ENCODE peak calls at places on chromosomes 6 and 20, in nine cellular contexts. O, P, F, J, U, N, T, Y and S are unnamed samples.

GRCh38 chr6:4510317-4510716 is 265.9 kb upstream of the CDYL start:
- DNase-seq in O (no peak), P (no peak), F (no peak), J (no peak), U (no peak), N (no peak), T (no peak), Y (no peak), S (no peak)

GRCh38 chr6:16324622-16325225 is 86.3 kb downstream of the GMPR start:
- DNase-seq in O (peak), P (peak), F (no peak), J (no peak), U (no peak), N (no peak), T (peak), Y (no peak), S (no peak)

GRCh38 chr6:108355890-108356289 is 61.0 kb downstream of the AFG1L start:
- DNase-seq in O (no peak), P (no peak), F (no peak), J (no peak), U (no peak), N (no peak), T (no peak), Y (no peak), S (no peak)

GRCh38 chr6:9116026-9116425 is 680.7 kb upstream of the SLC35B3 start:
- DNase-seq in O (peak), P (no peak), F (no peak), J (no peak), U (no peak), N (no peak), T (no peak), Y (no peak), S (no peak)

GRCh38 chr6:45714795-45715507 is 300.7 kb downstream of the CLIC5 start:
- DNase-seq in O (peak), P (peak), F (peak), J (peak), U (peak), N (no peak), T (peak), Y (peak), S (peak)

GRCh38 chr6:135909737-135910387 is 58.4 kb downstream of the PDE7B start:
- DNase-seq in O (no peak), P (peak), F (peak), J (peak), U (peak), N (no peak), T (peak), Y (peak), S (peak)

GRCh38 chr6:37725967-37726366 is 28.3 kb upstream of the MDGA1 start:
- DNase-seq in O (peak), P (no peak), F (peak), J (no peak), U (no peak), N (no peak), T (no peak), Y (no peak), S (no peak)

GRCh38 chr20:14720251-14720650 is 382.8 kb upstream of the FLRT3 start:
- DNase-seq in O (no peak), P (no peak), F (no peak), J (no peak), U (no peak), N (no peak), T (no peak), Y (no peak), S (no peak)

GRCh38 chr6:33927551-33927950 is 123.7 kb upstream of the MLN start:
- DNase-seq in O (peak), P (peak), F (no peak), J (no peak), U (no peak), N (no peak), T (no peak), Y (no peak), S (no peak)

GRCh38 chr6:72720464-72720863 is 98.6 kb downstream of the KCNQ5 start:
- DNase-seq in O (peak), P (peak), F (no peak), J (no peak), U (no peak), N (no peak), T (no peak), Y (no peak), S (no peak)

GRCh38 chr6:119110601-119111548 is 32.4 kb upstream of the FAM184A start:
- DNase-seq in O (peak), P (peak), F (no peak), J (no peak), U (peak), N (no peak), T (peak), Y (peak), S (peak)

GRCh38 chr6:11085758-11086435 is 7.7 kb upstream of the SMIM13 start:
- DNase-seq in O (peak), P (peak), F (no peak), J (no peak), U (no peak), N (no peak), T (no peak), Y (no peak), S (no peak)

GRCh38 chr6:76052314-76052713 is 20.1 kb downstream of the IMPG1 start:
- DNase-seq in O (no peak), P (no peak), F (no peak), J (no peak), U (no peak), N (no peak), T (no peak), Y (no peak), S (no peak)

GRCh38 chr6:111259089-111259831 is 172.0 kb downstream of the SLC16A10 start:
- DNase-seq in O (peak), P (peak), F (peak), J (peak), U (peak), N (peak), T (peak), Y (peak), S (peak)

GRCh38 chr6:157187182-157188093 is 135.9 kb downstream of the TMEM242 start:
- DNase-seq in O (peak), P (no peak), F (no peak), J (no peak), U (no peak), N (no peak), T (no peak), Y (no peak), S (no peak)

GRCh38 chr6:83966539-83966938 is 67.0 kb upstream of the MRAP2 start:
- DNase-seq in O (no peak), P (no peak), F (no peak), J (no peak), U (no peak), N (no peak), T (no peak), Y (no peak), S (no peak)

GRCh38 chr6:20148433-20148832 is 63.8 kb downstream of the MBOAT1 start:
- DNase-seq in O (no peak), P (no peak), F (no peak), J (no peak), U (no peak), N (no peak), T (no peak), Y (no peak), S (no peak)

GRCh38 chr6:36701401-36701991 is 3.9 kb downstream of the RAB44 start:
- DNase-seq in O (no peak), P (no peak), F (no peak), J (no peak), U (no peak), N (peak), T (no peak), Y (no peak), S (no peak)

GRCh38 chr6:104789770-104790190 is 69.9 kb downstream of the HACE1 start:
- DNase-seq in O (peak), P (peak), F (peak), J (peak), U (no peak), N (no peak), T (peak), Y (no peak), S (no peak)

GRCh38 chr6:159778542-159778941 is 10.9 kb downstream of the TCP1 start:
- DNase-seq in O (no peak), P (no peak), F (no peak), J (no peak), U (no peak), N (no peak), T (no peak), Y (no peak), S (no peak)

GRCh38 chr6:167825059-167825758 is 1.5 kb upstream of the AFDN start:
- DNase-seq in O (no peak), P (peak), F (no peak), J (no peak), U (peak), N (no peak), T (no peak), Y (no peak), S (no peak)

DNA sequence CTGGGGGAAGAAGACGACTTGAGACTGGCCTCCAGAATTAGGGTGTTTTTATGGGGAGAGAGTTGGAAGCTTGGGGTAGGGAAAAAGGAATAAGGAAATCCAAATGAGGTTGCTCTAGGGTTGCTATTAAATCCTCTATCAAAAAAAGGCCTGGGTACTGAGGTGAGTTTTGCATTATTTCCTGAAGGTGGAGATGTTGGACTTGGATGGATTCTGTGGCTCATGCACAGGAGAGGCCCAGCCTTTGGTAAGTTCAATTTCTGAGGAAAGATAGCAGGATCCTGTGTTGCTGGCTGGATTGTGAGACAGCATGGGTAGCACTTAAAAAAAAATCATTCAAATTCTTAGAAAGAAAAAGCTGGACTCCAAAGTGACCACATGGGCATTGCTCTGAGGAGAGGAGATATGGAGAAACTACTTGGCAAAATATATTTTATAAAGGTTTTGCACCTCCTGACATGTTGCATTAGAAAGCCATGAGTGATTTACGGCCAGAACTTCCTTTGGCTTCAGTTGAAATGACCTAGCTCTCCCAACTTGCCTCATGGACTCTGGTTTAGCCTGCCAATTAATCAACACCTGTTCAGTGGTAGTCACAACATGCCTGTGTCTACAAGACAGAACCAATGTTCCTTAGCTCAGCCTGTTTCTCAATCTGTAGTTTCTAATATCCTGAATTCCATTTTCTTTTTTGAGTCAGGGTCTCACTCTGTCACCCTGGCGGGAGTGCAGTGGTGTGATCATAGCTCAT is 152.1 kb upstream of the RALGAPA2 start:
- DNase-seq in O (no peak), P (peak), F (peak), J (no peak), U (peak), N (no peak), T (no peak), Y (no peak), S (no peak)
- TF ChIP-seq CTCF in O (no peak), P (no peak), F (peak), J (no peak), U (peak), N (peak), T (no peak), Y (no peak), S (peak)

DNA sequence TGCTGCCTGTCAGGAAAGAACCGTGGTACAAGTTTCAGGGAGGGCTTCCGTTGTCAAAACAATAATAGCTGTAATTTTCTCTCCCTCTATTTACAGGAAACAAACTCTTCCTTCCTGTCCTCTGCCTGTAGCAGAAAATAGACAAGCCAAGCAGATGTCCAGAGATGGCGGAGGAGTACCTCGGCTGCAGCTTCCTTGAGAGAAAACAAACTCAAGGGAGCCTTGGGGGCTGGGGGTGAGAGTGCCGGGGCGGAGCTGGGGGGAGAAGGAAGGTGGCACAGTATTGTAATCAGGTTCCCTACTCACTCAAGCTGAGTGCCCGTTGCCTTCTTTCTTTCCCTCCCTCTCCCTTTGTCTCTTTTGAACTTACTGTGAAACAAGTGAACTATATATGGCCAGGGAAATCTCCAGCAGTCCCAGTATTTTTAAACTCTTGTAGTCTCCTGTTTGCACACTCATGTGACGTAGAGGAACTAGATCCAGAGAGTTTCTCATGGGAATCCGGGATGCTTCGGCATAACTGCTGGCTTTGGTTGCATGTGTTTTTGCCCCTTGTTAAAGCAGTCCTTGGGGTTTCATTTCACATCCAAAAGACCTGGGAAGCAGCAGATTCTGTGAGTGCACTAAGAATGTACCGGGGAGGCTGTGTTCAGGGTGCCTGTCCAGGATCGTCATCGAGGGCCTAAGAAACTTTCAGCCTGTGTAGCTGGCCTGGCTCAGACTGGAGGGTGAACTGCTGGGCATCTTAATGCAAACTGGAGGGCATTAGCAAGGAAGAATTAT is 44.6 kb upstream of the HDDC2 start:
- DNase-seq in O (no peak), P (peak), F (no peak), J (no peak), U (no peak), N (no peak), T (no peak), Y (no peak), S (no peak)
- TF ChIP-seq CTCF in O (no peak), P (no peak), F (no peak), J (no peak), U (no peak), N (no peak), T (no peak), Y (no peak), S (no peak)

GRCh38 chr6:116011520-116011919 is 49.2 kb downstream of the FRK start:
- DNase-seq in O (no peak), P (no peak), F (no peak), J (no peak), U (no peak), N (no peak), T (peak), Y (no peak), S (no peak)

GRCh38 chr6:116010400-116011095 is 50.1 kb downstream of the FRK start:
- DNase-seq in O (peak), P (peak), F (no peak), J (peak), U (peak), N (peak), T (peak), Y (peak), S (peak)

GRCh38 chr6:116012471-116012949 is 48.2 kb downstream of the FRK start:
- DNase-seq in O (peak), P (no peak), F (no peak), J (no peak), U (no peak), N (no peak), T (no peak), Y (no peak), S (no peak)

GRCh38 chr6:116012966-116013365 is 47.7 kb downstream of the FRK start:
- DNase-seq in O (no peak), P (no peak), F (no peak), J (no peak), U (no peak), N (no peak), T (no peak), Y (no peak), S (no peak)

DNA sequence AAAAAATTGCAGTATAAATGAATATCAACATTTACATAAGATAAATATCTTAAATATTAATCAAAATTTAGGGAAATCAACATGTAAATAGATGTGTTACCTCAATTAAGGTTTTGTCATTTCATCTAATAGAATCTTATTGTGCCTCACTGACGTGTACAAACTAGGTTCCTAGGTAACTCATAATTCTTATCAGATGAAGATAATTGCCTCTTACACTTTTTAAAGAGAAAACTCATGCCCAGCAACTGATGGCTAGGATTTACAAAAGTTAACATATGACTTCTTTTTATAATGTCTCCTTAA is 49.6 kb downstream of the FRK start:
- DNase-seq in O (no peak), P (no peak), F (no peak), J (no peak), U (no peak), N (no peak), T (no peak), Y (no peak), S (no peak)
- TF ChIP-seq CTCF in O (no peak), P (no peak), F (no peak), J (no peak), U (no peak), N (no peak), T (no peak), Y (peak), S (peak)

GRCh38 chr6:86192123-86192522 is 549.4 kb upstream of the SYNCRIP start:
- DNase-seq in O (no peak), P (peak), F (no peak), J (no peak), U (peak), N (no peak), T (peak), Y (no peak), S (no peak)
- TF ChIP-seq CTCF in O (no peak), P (no peak), F (no peak), J (no peak), U (peak), N (peak), T (no peak), Y (no peak), S (peak)

GRCh38 chr20:22402990-22403859 is 181.1 kb downstream of the FOXA2 start:
- DNase-seq in O (no peak), P (no peak), F (no peak), J (no peak), U (peak), N (no peak), T (no peak), Y (no peak), S (no peak)
- TF ChIP-seq CTCF in O (no peak), P (no peak), F (peak), J (no peak), U (no peak), N (no peak), T (no peak), Y (no peak), S (no peak)